ENCODE peak calls at places on chromosomes 6 and 20, in six cellular contexts. One of them, this sample, is unnamed.

GRCh38 chr6:42984924-42985475 is 630 bp downstream of the PPP2R5D start:
- DNase-seq in K562: peak; percentile 39
- DNase-seq in GM12892: no peak
- DNase-seq in HepG2: no peak
- DNase-seq in GM12878: no peak
- DNase-seq in H1: peak; percentile 53
- DNase-seq in this sample: no peak

GRCh38 chr6:2777249-2777648 is 12.1 kb downstream of the WRNIP1 start:
- DNase-seq in K562: no peak
- DNase-seq in GM12892: no peak
- DNase-seq in HepG2: no peak
- DNase-seq in GM12878: no peak
- DNase-seq in H1: no peak
- DNase-seq in this sample: no peak

GRCh38 chr6:134911532-134911931 is 38.4 kb downstream of the ALDH8A1 start:
- DNase-seq in K562: no peak
- DNase-seq in GM12892: no peak
- DNase-seq in HepG2: no peak
- DNase-seq in GM12878: no peak
- DNase-seq in H1: no peak
- DNase-seq in this sample: no peak

GRCh38 chr20:61588356-61589054 is 336.4 kb downstream of the CDH4 start:
- DNase-seq in K562: no peak
- DNase-seq in GM12892: no peak
- DNase-seq in HepG2: no peak
- DNase-seq in GM12878: no peak
- DNase-seq in H1: no peak
- DNase-seq in this sample: no peak

GRCh38 chr6:139308284-139308916 is 16.6 kb upstream of the TXLNB start:
- DNase-seq in K562: no peak
- DNase-seq in GM12892: no peak
- DNase-seq in HepG2: no peak
- DNase-seq in GM12878: no peak
- DNase-seq in H1: no peak
- DNase-seq in this sample: no peak

GRCh38 chr6:136587527-136587926 is 37.3 kb upstream of the MAP7 start:
- DNase-seq in K562: no peak
- DNase-seq in GM12892: no peak
- DNase-seq in HepG2: no peak
- DNase-seq in GM12878: no peak
- DNase-seq in H1: no peak
- DNase-seq in this sample: no peak

GRCh38 chr6:32954983-32955802 is 2.3 kb upstream of the HLA-DMA start:
- DNase-seq in K562: no peak
- DNase-seq in GM12892: no peak
- DNase-seq in HepG2: peak; percentile 39
- DNase-seq in GM12878: no peak
- DNase-seq in H1: peak; percentile 54
- DNase-seq in this sample: no peak

GRCh38 chr20:44475372-44475693 is 341 bp upstream of the TTPAL start:
- DNase-seq in K562: no peak
- DNase-seq in GM12892: no peak
- DNase-seq in HepG2: no peak
- DNase-seq in GM12878: no peak
- DNase-seq in H1: no peak
- DNase-seq in this sample: no peak

GRCh38 chr20:23147964-23148720 is 62.0 kb upstream of the CD93 start:
- DNase-seq in K562: peak; percentile 77
- DNase-seq in GM12892: no peak
- DNase-seq in HepG2: peak; percentile 90
- DNase-seq in GM12878: peak; percentile 74
- DNase-seq in H1: no peak
- DNase-seq in this sample: no peak

GRCh38 chr6:150667977-150668716 is 68.5 kb downstream of the PLEKHG1 start:
- DNase-seq in K562: no peak
- DNase-seq in GM12892: no peak
- DNase-seq in HepG2: peak; percentile 86
- DNase-seq in GM12878: no peak
- DNase-seq in H1: no peak
- DNase-seq in this sample: no peak

GRCh38 chr6:156560476-156560875 is 216.7 kb upstream of the ARID1B start:
- DNase-seq in K562: no peak
- DNase-seq in GM12892: no peak
- DNase-seq in HepG2: no peak
- DNase-seq in GM12878: no peak
- DNase-seq in H1: no peak
- DNase-seq in this sample: no peak

GRCh38 chr20:33387177-33387576 is 14.1 kb downstream of the CDK5RAP1 start:
- DNase-seq in K562: no peak
- DNase-seq in GM12892: no peak
- DNase-seq in HepG2: no peak
- DNase-seq in GM12878: no peak
- DNase-seq in H1: no peak
- DNase-seq in this sample: no peak

GRCh38 chr6:96522469-96523009 is 933 bp downstream of the UFL1 start:
- DNase-seq in K562: no peak
- DNase-seq in GM12892: no peak
- DNase-seq in HepG2: peak; percentile 22
- DNase-seq in GM12878: no peak
- DNase-seq in H1: no peak
- DNase-seq in this sample: no peak

GRCh38 chr6:104123227-104123626 is 736.5 kb downstream of the HACE1 start:
- DNase-seq in K562: no peak
- DNase-seq in GM12892: no peak
- DNase-seq in HepG2: no peak
- DNase-seq in GM12878: no peak
- DNase-seq in H1: peak; percentile 48
- DNase-seq in this sample: no peak

GRCh38 chr6:119110601-119111548 is 32.4 kb upstream of the FAM184A start:
- DNase-seq in K562: peak; percentile 64
- DNase-seq in GM12892: no peak
- DNase-seq in HepG2: peak; percentile 69
- DNase-seq in GM12878: peak; percentile 28
- DNase-seq in H1: no peak
- DNase-seq in this sample: no peak

GRCh38 chr20:24479106-24479505 is 9.7 kb downstream of the SYNDIG1 start:
- DNase-seq in K562: no peak
- DNase-seq in GM12892: no peak
- DNase-seq in HepG2: no peak
- DNase-seq in GM12878: no peak
- DNase-seq in H1: no peak
- DNase-seq in this sample: no peak

GRCh38 chr6:98657764-98658163 is 176.6 kb upstream of the POU3F2 start:
- DNase-seq in K562: peak; percentile 3
- DNase-seq in GM12892: no peak
- DNase-seq in HepG2: peak; percentile 18
- DNase-seq in GM12878: no peak
- DNase-seq in H1: no peak
- DNase-seq in this sample: no peak

GRCh38 chr6:45586216-45587171 is 208.8 kb upstream of the SUPT3H start:
- DNase-seq in K562: no peak
- DNase-seq in GM12892: no peak
- DNase-seq in HepG2: no peak
- DNase-seq in GM12878: no peak
- DNase-seq in H1: peak; percentile 32
- DNase-seq in this sample: no peak

GRCh38 chr6:34226066-34226465 is 10.6 kb upstream of the HMGA1 start:
- DNase-seq in K562: no peak
- DNase-seq in GM12892: no peak
- DNase-seq in HepG2: no peak
- DNase-seq in GM12878: no peak
- DNase-seq in H1: no peak
- DNase-seq in this sample: no peak

GRCh38 chr20:11861479-11861878 is 56.2 kb upstream of the BTBD3 start:
- DNase-seq in K562: no peak
- DNase-seq in GM12892: no peak
- DNase-seq in HepG2: no peak
- DNase-seq in GM12878: no peak
- DNase-seq in H1: no peak
- DNase-seq in this sample: no peak

GRCh38 chr6:37149750-37150149 is 20.2 kb upstream of the PIM1 start:
- DNase-seq in K562: no peak
- DNase-seq in GM12892: no peak
- DNase-seq in HepG2: no peak
- DNase-seq in GM12878: no peak
- DNase-seq in H1: no peak
- DNase-seq in this sample: no peak

GRCh38 chr6:137794510-137795200 is 72.4 kb upstream of the TNFAIP3 start:
- DNase-seq in K562: peak; percentile 68
- DNase-seq in GM12892: no peak
- DNase-seq in HepG2: peak; percentile 99
- DNase-seq in GM12878: no peak
- DNase-seq in H1: no peak
- DNase-seq in this sample: no peak

GRCh38 chr6:41581381-41581991 is 35.3 kb downstream of the FOXP4 start:
- DNase-seq in K562: no peak
- DNase-seq in GM12892: no peak
- DNase-seq in HepG2: no peak
- DNase-seq in GM12878: no peak
- DNase-seq in H1: no peak
- DNase-seq in this sample: no peak

GRCh38 chr20:10720550-10720949 is 46.8 kb upstream of the JAG1 start:
- DNase-seq in K562: no peak
- DNase-seq in GM12892: no peak
- DNase-seq in HepG2: no peak
- DNase-seq in GM12878: no peak
- DNase-seq in H1: no peak
- DNase-seq in this sample: no peak

DNA sequence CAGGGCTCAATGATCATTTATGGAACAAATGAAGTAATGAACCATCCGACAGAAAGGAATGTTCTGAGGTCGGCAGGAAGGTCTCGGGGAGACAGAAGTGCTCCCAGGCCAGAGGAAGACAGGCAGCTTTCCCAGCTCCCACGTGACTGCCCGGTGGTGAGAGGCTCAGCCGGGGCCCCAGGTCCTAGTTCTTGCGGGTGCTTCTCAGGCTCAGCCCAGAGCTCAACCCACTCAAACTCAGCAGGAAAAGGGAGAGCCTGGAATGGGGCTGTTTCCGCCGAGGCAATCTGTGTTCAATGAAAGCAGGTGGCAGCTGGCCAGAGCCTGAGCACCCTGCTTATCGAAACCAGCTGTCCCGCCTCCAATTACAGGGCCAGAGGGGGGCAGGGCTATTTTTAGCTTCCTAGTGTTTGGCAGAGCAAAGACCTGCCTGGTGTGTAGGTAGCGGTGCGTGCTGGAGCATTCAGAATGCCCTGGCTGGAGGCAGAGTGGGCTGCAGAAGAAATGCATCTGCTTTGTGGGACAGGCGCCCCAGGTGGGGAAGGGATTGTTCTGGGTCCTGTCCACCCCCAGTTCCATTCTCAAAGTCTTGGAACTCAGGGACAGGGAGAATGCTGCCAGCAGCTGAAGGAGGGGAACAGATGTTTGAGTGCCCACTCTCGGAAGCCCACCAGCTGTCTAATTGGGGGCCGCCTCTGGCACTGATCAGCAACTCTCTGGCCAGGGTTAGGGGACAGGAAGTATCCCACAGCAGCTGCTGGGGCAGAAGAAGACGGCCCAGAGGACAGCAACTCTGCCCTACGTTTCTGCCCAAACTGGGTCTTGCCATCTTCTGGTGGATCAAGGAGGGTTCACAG is 145.0 kb downstream of the PREX1 start:
- DNase-seq in K562: peak; percentile 75
- DNase-seq in GM12892: no peak
- DNase-seq in HepG2: peak; percentile 60
- DNase-seq in GM12878: no peak
- DNase-seq in H1: peak; percentile 64
- DNase-seq in this sample: no peak
- TF ChIP-seq POLR2A in K562: no peak
- TF ChIP-seq POLR2A in GM12892: no peak
- TF ChIP-seq POLR2A in HepG2: no peak
- TF ChIP-seq POLR2A in GM12878: peak; percentile 15
- TF ChIP-seq POLR2A in H1: no peak
- TF ChIP-seq POLR2A in this sample: no peak

GRCh38 chr6:44009425-44010321 is 117.6 kb downstream of the MRPL14 start:
- DNase-seq in K562: no peak
- DNase-seq in GM12892: no peak
- DNase-seq in HepG2: no peak
- DNase-seq in GM12878: no peak
- DNase-seq in H1: no peak
- DNase-seq in this sample: no peak
- TF ChIP-seq TAF1 in K562: no peak
- TF ChIP-seq TAF1 in GM12892: no peak
- TF ChIP-seq TAF1 in HepG2: no peak
- TF ChIP-seq TAF1 in GM12878: no peak
- TF ChIP-seq TAF1 in H1: no peak
- TF ChIP-seq TAF1 in this sample: no peak

DNA sequence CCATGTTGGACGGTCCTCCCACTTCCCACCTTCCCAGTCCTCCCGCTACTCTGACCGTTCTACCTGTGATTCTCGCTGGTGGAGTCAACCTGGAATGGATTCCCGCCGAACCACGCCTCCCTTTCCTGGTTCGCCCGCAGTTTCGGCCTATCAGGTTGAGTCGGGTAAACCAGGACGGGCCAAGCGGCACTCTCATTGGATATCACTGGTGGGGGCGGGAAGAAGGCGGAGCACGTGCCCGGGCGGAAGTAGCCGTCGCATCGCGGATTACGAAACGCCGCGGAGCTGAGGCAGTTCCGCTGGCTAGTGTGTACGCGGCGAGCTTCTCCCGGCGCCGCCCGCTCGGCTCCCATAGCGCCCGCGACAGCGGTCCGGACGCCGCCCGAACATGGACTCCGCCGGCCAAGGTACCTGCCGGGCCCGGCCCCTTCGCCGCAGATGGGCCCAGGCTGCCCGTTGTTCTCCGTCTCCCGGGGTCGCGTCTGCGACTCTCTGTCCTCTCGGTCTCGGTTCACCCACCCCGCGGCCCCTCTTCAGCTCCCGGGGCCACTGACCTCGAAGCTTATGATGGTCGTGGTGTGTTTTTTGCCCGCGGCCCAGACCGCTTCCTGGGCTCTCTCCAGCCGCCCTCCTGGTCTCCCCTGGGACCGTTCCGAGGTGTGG is at the start of gene TPD52L2:
- DNase-seq in K562: peak; percentile 99
- DNase-seq in GM12892: peak; percentile 96
- DNase-seq in HepG2: peak; percentile 100
- DNase-seq in GM12878: peak; percentile 94
- DNase-seq in H1: peak; percentile 96
- DNase-seq in this sample: peak; percentile 96
- TF ChIP-seq POLR2A in K562: peak; percentile 91
- TF ChIP-seq POLR2A in GM12892: peak; percentile 96
- TF ChIP-seq POLR2A in HepG2: no peak
- TF ChIP-seq POLR2A in GM12878: peak; percentile 96
- TF ChIP-seq POLR2A in H1: peak; percentile 91
- TF ChIP-seq POLR2A in this sample: peak; percentile 83

DNA sequence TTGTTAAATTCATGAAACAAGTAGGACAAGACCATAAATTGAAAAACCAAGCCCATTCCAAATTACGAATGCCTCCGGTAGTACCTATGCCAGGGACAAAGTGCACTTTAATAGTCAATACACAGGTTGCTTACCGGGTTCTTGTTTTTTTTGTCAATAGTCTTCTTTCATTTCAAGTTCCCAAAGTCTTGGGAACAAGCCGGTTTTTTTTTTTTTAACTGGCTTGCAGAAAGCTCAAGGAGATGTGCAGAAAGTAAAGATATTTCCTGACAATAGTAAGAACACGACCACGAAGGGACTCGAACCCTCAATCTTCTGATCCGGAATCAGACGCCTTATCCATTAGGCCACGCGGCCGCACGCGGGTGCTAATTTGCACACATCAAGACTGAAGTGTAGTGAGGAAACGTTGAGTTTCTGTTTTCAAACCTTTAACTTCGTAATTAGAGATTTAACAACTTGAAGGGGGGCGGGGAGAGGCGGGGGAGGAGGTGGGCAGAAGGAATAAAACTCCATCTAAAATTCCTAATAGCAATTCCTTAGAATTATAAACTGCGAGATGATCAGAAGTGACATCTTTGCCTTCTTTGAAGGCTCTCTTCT is 181.0 kb downstream of the TRIM27 start:
- DNase-seq in K562: peak; percentile 69
- DNase-seq in GM12892: no peak
- DNase-seq in HepG2: peak; percentile 59
- DNase-seq in GM12878: no peak
- DNase-seq in H1: peak; percentile 95
- DNase-seq in this sample: no peak
- TF ChIP-seq TAF1 in K562: no peak
- TF ChIP-seq TAF1 in GM12892: no peak
- TF ChIP-seq TAF1 in HepG2: no peak
- TF ChIP-seq TAF1 in GM12878: no peak
- TF ChIP-seq TAF1 in H1: no peak
- TF ChIP-seq TAF1 in this sample: no peak